ENCODE peak calls at places on chromosomes 1 and 21, in five cellular contexts. W is AG04450, K is IMR-90, N is uterus, L is cardiac fibroblast. B is an unnamed sample.
A peak's percentile ranks its signal among the peaks of the same experiment; 100 is the strongest.

GRCh38 chr21:30831194-30831765 is 1.7 kb upstream of the KRTAP7-1 start:
- DNase-seq in W (no peak), K (no peak), N (no peak), L (peak; percentile 2), B (no peak)

GRCh38 chr1:54798769-54799641 is 2.1 kb downstream of the TTC22 start:
- DNase-seq in W (no peak), K (peak; percentile 36), N (no peak), L (no peak), B (peak; percentile 78)

GRCh38 chr1:88736633-88737248 is 52.7 kb downstream of the PKN2 start:
- DNase-seq in W (no peak), K (peak; percentile 55), N (no peak), L (peak; percentile 62), B (peak; percentile 54)

GRCh38 chr1:114346480-114347029 is 164.4 kb downstream of the TRIM33 start:
- DNase-seq in W (peak; percentile 83), K (peak; percentile 90), N (peak; percentile 94), L (peak; percentile 95), B (peak; percentile 97)

GRCh38 chr1:84382127-84382526 is 16.2 kb upstream of the DNASE2B start:
- DNase-seq in W (no peak), K (peak; percentile 60), N (no peak), L (peak; percentile 42), B (no peak)

GRCh38 chr1:230976825-230977747 is 1.6 kb downstream of the TTC13 start:
- DNase-seq in W (no peak), K (no peak), N (no peak), L (no peak), B (no peak)

GRCh38 chr1:239987103-239987745 is 104.5 kb upstream of the FMN2 start:
- DNase-seq in W (peak; percentile 10), K (peak; percentile 55), N (no peak), L (peak; percentile 60), B (no peak)

GRCh38 chr1:1250828-1251284 is 4.3 kb upstream of the C1QTNF12 start:
- DNase-seq in W (no peak), K (no peak), N (no peak), L (no peak), B (no peak)

GRCh38 chr1:220281159-220281574 is 8.9 kb upstream of the RAB3GAP2 start:
- DNase-seq in W (no peak), K (peak; percentile 33), N (no peak), L (peak; percentile 32), B (no peak)

GRCh38 chr21:39938086-39938611 is 70.9 kb downstream of the PCP4 start:
- DNase-seq in W (no peak), K (no peak), N (no peak), L (no peak), B (no peak)

GRCh38 chr1:228648647-228649383 is 86.5 kb upstream of the RHOU start:
- DNase-seq in W (no peak), K (no peak), N (no peak), L (no peak), B (no peak)
- H3K4me3 ChIP-seq in W (no peak overlapping the region), K (no peak overlapping the region), N (peak overlapping the region; percentile 48), L (peak overlapping the region; percentile 56), B (no peak overlapping the region)

DNA sequence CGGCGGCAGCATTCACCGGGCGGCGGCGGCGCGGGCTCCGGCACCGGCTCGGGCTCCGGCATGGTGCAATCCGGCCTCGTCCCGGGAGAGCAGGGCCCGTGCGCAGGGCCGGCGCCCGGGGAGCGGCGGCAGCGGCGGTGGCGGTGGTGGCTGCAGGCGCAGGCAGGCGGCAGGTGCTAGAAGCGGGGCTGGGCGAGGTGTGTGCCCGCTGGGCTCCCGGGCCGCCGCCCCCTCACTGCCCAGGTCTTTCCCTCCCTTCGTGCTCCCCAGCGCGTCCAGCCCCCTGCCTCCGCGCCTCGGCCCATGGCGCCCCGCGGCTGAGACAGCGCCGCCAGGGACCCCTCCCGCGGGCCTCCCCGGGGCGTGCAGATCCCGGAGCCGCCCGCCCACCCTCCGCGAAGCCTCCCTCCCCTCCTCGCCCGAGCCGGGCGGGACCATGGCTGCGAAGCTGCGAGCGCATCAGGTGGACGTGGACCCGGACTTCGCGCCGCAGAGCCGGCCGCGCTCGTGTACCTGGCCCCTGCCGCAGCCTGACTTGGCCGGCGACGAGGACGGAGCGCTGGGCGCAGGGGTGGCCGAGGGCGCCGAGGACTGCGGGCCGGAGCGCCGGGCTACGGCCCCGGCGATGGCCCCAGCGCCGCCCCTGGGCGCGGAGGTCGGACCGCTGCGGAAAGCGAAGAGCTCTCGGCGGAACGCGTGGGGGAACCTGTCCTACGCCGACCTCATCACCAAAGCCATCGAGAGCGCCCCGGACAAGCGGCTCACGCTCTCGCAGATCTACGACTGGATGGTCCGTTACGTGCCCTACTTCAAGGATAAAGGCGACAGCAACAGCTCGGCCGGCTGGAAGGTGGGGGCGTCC is 492 bp downstream of the FOXO6 start:
- DNase-seq in W (no peak), K (no peak), N (no peak), L (no peak), B (peak; percentile 89)
- H3K4me3 ChIP-seq in W (peak overlapping the region; percentile 47), K (peak overlapping the region; percentile 37), N (peak overlapping the region; percentile 72), L (peak overlapping the region; percentile 51), B (peak overlapping the region; percentile 70)

GRCh38 chr1:182602945-182603645 is 1.1 kb downstream of the RGS16 start:
- DNase-seq in W (no peak), K (no peak), N (no peak), L (no peak), B (peak; percentile 87)
- H3K4me3 ChIP-seq in W (no peak overlapping the region), K (no peak overlapping the region), N (no peak overlapping the region), L (no peak overlapping the region), B (no peak overlapping the region)

DNA sequence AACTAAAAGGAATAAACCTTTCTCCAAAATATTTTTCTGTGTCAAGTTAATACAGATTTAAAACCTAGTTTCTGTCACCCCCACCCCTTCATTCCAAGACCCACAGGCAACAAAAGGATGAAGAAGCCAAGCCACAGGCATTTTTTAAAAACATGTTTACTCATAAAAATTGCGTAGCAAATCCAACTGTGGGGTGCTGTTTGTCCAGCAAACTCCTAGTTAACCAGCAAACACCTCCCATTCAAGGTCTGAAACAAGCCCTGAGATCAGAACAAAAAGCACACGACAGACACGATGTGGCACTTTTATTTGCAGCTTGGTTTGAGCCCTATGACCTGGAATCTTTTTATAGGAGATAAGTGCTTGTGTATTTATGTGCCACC is 149.9 kb upstream of the CAMK1G start:
- DNase-seq in W (no peak), K (no peak), N (no peak), L (peak; percentile 16), B (no peak)
- H3K4me3 ChIP-seq in W (no peak overlapping the region), K (no peak overlapping the region), N (no peak overlapping the region), L (no peak overlapping the region), B (no peak overlapping the region)

GRCh38 chr1:75616436-75617433 is 5.8 kb upstream of the SLC44A5 start:
- DNase-seq in W (no peak), K (peak; percentile 27), N (no peak), L (peak; percentile 36), B (peak; percentile 67)

GRCh38 chr1:75611014-75611413 is at the start of gene SLC44A5:
- DNase-seq in W (no peak), K (no peak), N (no peak), L (no peak), B (no peak)

GRCh38 chr1:75618382-75618781 is 7.5 kb upstream of the SLC44A5 start:
- DNase-seq in W (no peak), K (no peak), N (no peak), L (no peak), B (no peak)

GRCh38 chr1:75614455-75615379 is 3.8 kb upstream of the SLC44A5 start:
- DNase-seq in W (no peak), K (peak; percentile 4), N (no peak), L (peak; percentile 19), B (peak; percentile 92)

DNA sequence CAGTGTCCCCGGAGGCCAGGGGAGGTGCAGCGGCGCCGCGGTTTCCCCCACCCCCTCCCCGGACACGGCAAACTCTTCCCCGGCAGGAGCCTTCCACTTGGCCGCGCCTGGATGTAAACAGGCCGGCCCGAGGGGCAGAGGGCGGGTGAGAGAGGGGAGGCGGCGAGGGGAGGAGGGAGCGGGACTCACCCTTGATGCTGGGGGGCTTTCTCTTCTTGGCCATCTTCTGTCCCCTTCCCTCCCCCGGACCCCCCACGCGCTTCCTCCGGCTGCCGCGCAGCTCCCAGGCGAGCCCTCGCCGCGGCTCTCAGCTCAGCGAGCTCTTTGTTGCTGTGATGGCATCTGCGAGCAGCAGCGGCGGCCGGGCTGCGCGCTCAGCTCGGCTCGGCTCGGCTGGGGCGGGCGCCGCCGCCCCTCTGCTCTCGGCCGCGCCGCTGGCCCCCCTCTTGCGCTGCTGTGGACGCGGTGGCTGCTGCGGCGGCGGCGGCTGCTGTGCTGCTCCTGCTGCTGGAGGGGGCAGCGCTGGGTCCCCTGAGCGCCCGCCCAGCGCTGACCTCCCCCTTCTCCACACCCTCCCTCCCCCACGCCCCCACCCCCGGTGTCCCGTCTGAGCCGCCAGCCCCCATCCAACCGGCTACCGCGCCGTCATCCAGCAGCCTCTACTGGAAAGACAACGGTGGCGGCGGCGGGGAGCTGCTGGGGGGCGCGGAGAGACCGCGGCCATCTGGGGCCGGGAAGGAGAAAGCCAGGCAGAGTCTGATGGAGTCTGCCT is 4.9 kb upstream of the SLC44A5 start:
- DNase-seq in W (no peak), K (peak; percentile 21), N (no peak), L (peak; percentile 51), B (peak; percentile 91)
- H3K4me3 ChIP-seq in W (peak overlapping the region; percentile 58), K (peak overlapping the region; percentile 24), N (peak overlapping the region; percentile 46), L (peak overlapping the region; percentile 48), B (peak overlapping the region; percentile 58)

GRCh38 chr1:17281775-17282181 is 26.2 kb upstream of the PADI4 start:
- DNase-seq in W (no peak), K (no peak), N (no peak), L (no peak), B (peak; percentile 87)
- H3K4me3 ChIP-seq in W (no peak overlapping the region), K (no peak overlapping the region), N (no peak overlapping the region), L (no peak overlapping the region), B (no peak overlapping the region)

GRCh38 chr1:169683661-169684060 is 27.8 kb downstream of the SELL start:
- DNase-seq in W (no peak), K (no peak), N (no peak), L (no peak), B (no peak)
- H3K4me3 ChIP-seq in W (no peak overlapping the region), K (no peak overlapping the region), N (no peak overlapping the region), L (no peak overlapping the region), B (no peak overlapping the region)

B was measured in osteoblast.